ENCODE peak calls at places on chromosomes 5 and 9, in seven cellular contexts. I is A172, E is AG08395, Z is ELF-1, Y is GM23248, J is left ventricle myocardium inferior, L is GM10248. V is an unnamed sample.

GRCh38 chr9:125425176-125425897 is 163.7 kb downstream of the GAPVD1 start:
- DNase-seq in I (no peak), E (no peak), Z (no peak), Y (no peak), J (no peak), L (no peak), V (no peak)

GRCh38 chr5:80116465-80116864 is 81.3 kb downstream of the THBS4 start:
- DNase-seq in I (no peak), E (no peak), Z (peak; percentile 61), Y (no peak), J (no peak), L (no peak), V (peak; percentile 68)

GRCh38 chr5:137822158-137822764 is 45.4 kb upstream of the MYOT start:
- DNase-seq in I (peak; percentile 54), E (peak; percentile 27), Z (peak; percentile 78), Y (peak; percentile 49), J (no peak), L (peak; percentile 54), V (peak; percentile 89)

GRCh38 chr5:143691278-143692236 is 120.4 kb upstream of the HMHB1 start:
- DNase-seq in I (no peak), E (no peak), Z (no peak), Y (no peak), J (no peak), L (no peak), V (no peak)

GRCh38 chr5:33933723-33934544 is 2.3 kb upstream of the RXFP3 start:
- DNase-seq in I (peak; percentile 65), E (no peak), Z (no peak), Y (peak; percentile 35), J (no peak), L (peak; percentile 59), V (no peak)

GRCh38 chr9:17793713-17794622 is 215.1 kb downstream of the SH3GL2 start:
- DNase-seq in I (peak; percentile 52), E (peak; percentile 13), Z (peak; percentile 19), Y (peak; percentile 32), J (no peak), L (no peak), V (peak; percentile 38)

GRCh38 chr9:125039544-125039943 is 98.7 kb upstream of the GOLGA1 start:
- DNase-seq in I (no peak), E (no peak), Z (no peak), Y (no peak), J (no peak), L (no peak), V (no peak)

GRCh38 chr9:133987455-133987800 is 4.7 kb downstream of the VAV2 start:
- DNase-seq in I (no peak), E (no peak), Z (no peak), Y (no peak), J (peak; percentile 5), L (no peak), V (no peak)

GRCh38 chr9:5442400-5443011 is 4.8 kb upstream of the PLGRKT start:
- DNase-seq in I (peak; percentile 62), E (peak; percentile 45), Z (no peak), Y (peak; percentile 76), J (no peak), L (no peak), V (peak; percentile 73)

GRCh38 chr5:131619102-131619501 is 15.9 kb downstream of the RAPGEF6 start:
- DNase-seq in I (no peak), E (no peak), Z (no peak), Y (no peak), J (no peak), L (no peak), V (no peak)

GRCh38 chr9:123997665-123998277 is 13.8 kb upstream of the LHX2 start:
- DNase-seq in I (no peak), E (no peak), Z (no peak), Y (no peak), J (peak; percentile 52), L (peak; percentile 73), V (peak; percentile 16)

GRCh38 chr9:7665874-7666273 is 133.7 kb downstream of the DMAC1 start:
- DNase-seq in I (no peak), E (no peak), Z (no peak), Y (no peak), J (no peak), L (no peak), V (peak; percentile 89)

GRCh38 chr5:154653764-154654483 is 101.3 kb upstream of the LARP1 start:
- DNase-seq in I (no peak), E (no peak), Z (peak; percentile 34), Y (peak; percentile 8), J (no peak), L (no peak), V (no peak)

GRCh38 chr5:65062684-65063083 is 294.0 kb downstream of the CWC27 start:
- DNase-seq in I (peak; percentile 88), E (peak; percentile 97), Z (peak; percentile 32), Y (peak; percentile 99), J (no peak), L (no peak), V (peak; percentile 58)

GRCh38 chr5:90438100-90438499 is 28.5 kb upstream of the CETN3 start:
- DNase-seq in I (peak; percentile 19), E (no peak), Z (no peak), Y (no peak), J (no peak), L (no peak), V (no peak)

GRCh38 chr5:38316544-38317224 is 58.3 kb downstream of the EGFLAM start:
- DNase-seq in I (peak; percentile 57), E (peak; percentile 81), Z (no peak), Y (peak; percentile 61), J (peak; percentile 18), L (no peak), V (no peak)

GRCh38 chr9:82410306-82410705 is 421.7 kb downstream of the SPATA31D1 start:
- DNase-seq in I (peak; percentile 33), E (no peak), Z (no peak), Y (peak; percentile 49), J (no peak), L (no peak), V (peak; percentile 26)

GRCh38 chr5:138654281-138654867 is 79.2 kb upstream of the HSPA9 start:
- DNase-seq in I (peak; percentile 92), E (no peak), Z (peak; percentile 62), Y (peak; percentile 42), J (no peak), L (peak; percentile 64), V (peak; percentile 52)

GRCh38 chr5:56003633-56004032 is 8.9 kb upstream of the IL6ST start:
- DNase-seq in I (no peak), E (no peak), Z (no peak), Y (peak; percentile 69), J (no peak), L (no peak), V (no peak)

GRCh38 chr5:16712178-16712577 is 95.4 kb upstream of the RETREG1 start:
- DNase-seq in I (no peak), E (no peak), Z (no peak), Y (no peak), J (no peak), L (no peak), V (no peak)

GRCh38 chr5:39513236-39513635 is 88.5 kb upstream of the DAB2 start:
- DNase-seq in I (peak; percentile 88), E (no peak), Z (no peak), Y (peak; percentile 44), J (no peak), L (no peak), V (no peak)

GRCh38 chr5:76742586-76742985 is 26.7 kb downstream of the F2R start:
- DNase-seq in I (no peak), E (peak; percentile 33), Z (peak; percentile 25), Y (peak; percentile 70), J (no peak), L (no peak), V (peak; percentile 48)

GRCh38 chr9:26955222-26955903 is 849 bp upstream of the IFT74 start:
- DNase-seq in I (peak; percentile 13), E (peak; percentile 28), Z (no peak), Y (peak; percentile 50), J (no peak), L (peak; percentile 15), V (peak; percentile 31)

GRCh38 chr5:78985407-78986223 is 505 bp upstream of the ARSB start:
- DNase-seq in I (peak; percentile 65), E (no peak), Z (peak; percentile 21), Y (peak; percentile 75), J (no peak), L (peak; percentile 72), V (no peak)

GRCh38 chr5:4229414-4229813 is 633.8 kb downstream of the IRX1 start:
- DNase-seq in I (no peak), E (no peak), Z (no peak), Y (no peak), J (no peak), L (no peak), V (no peak)

GRCh38 chr5:143002459-143003327 is 232.5 kb downstream of the ARHGAP26 start:
- DNase-seq in I (peak; percentile 65), E (peak; percentile 71), Z (no peak), Y (peak; percentile 79), J (no peak), L (peak; percentile 64), V (peak; percentile 66)

GRCh38 chr5:127080001-127080478 is 6.7 kb upstream of the C5orf63 start:
- DNase-seq in I (no peak), E (no peak), Z (peak; percentile 68), Y (peak; percentile 25), J (no peak), L (no peak), V (peak; percentile 95)

GRCh38 chr9:86464242-86464641 is 110.0 kb upstream of the TUT7 start:
- DNase-seq in I (no peak), E (no peak), Z (peak; percentile 50), Y (no peak), J (no peak), L (no peak), V (no peak)

GRCh38 chr9:118643118-118643517 is 726.1 kb downstream of the BRINP1 start:
- DNase-seq in I (peak; percentile 99), E (peak; percentile 48), Z (peak; percentile 23), Y (peak; percentile 47), J (no peak), L (no peak), V (peak; percentile 96)

GRCh38 chr5:36688722-36689121 is 82.3 kb downstream of the SLC1A3 start:
- DNase-seq in I (peak; percentile 6), E (no peak), Z (peak; percentile 15), Y (peak; percentile 33), J (no peak), L (no peak), V (peak; percentile 74)

GRCh38 chr9:133074111-133074651 is 12.4 kb downstream of the CEL start:
- DNase-seq in I (peak; percentile 28), E (peak; percentile 77), Z (no peak), Y (peak; percentile 56), J (no peak), L (no peak), V (no peak)

V was measured in mesendoderm.